ENCODE peak calls at places on chromosomes 1 and 21, in four cellular contexts. V, E, O and T are unnamed samples. For H3K27me3, the result is how much of the 10 kb centered on the place peaks cover.

GRCh38 chr1:156936721-156937220 is 16.3 kb downstream of the LRRC71 start:
- DNase-seq in V (no peak), E (no peak), O (no peak), T (no peak)

GRCh38 chr21:28587748-28588147 is 404.9 kb downstream of the LTN1 start:
- DNase-seq in V (no peak), E (no peak), O (no peak), T (peak)

GRCh38 chr1:29330856-29331255 is 94.5 kb downstream of the PTPRU start:
- DNase-seq in V (no peak), E (no peak), O (no peak), T (no peak)

GRCh38 chr1:207019161-207019560 is 13.4 kb downstream of the C1orf116 start:
- DNase-seq in V (no peak), E (no peak), O (no peak), T (no peak)

GRCh38 chr1:150165622-150166612 is 16.2 kb downstream of the PLEKHO1 start:
- DNase-seq in V (peak), E (peak), O (no peak), T (no peak)

GRCh38 chr21:39611547-39612190 is 1.1 kb upstream of the B3GALT5 start:
- DNase-seq in V (no peak), E (no peak), O (no peak), T (no peak)

GRCh38 chr21:44907225-44907965 is 13.3 kb downstream of the ITGB2 start:
- DNase-seq in V (no peak), E (no peak), O (no peak), T (no peak)

GRCh38 chr1:52792002-52792401 is 50.6 kb upstream of the ZYG11A start:
- DNase-seq in V (no peak), E (peak), O (no peak), T (no peak)

GRCh38 chr21:36141513-36141925 is 6.6 kb downstream of the CBR3 start:
- DNase-seq in V (peak), E (peak), O (peak), T (no peak)

GRCh38 chr1:169590932-169591331 is 4.7 kb upstream of the F5 start:
- DNase-seq in V (no peak), E (no peak), O (no peak), T (no peak)

GRCh38 chr1:145992958-145993617 is 3.3 kb downstream of the TXNIP start:
- DNase-seq in V (no peak), E (no peak), O (no peak), T (no peak)

GRCh38 chr1:16903458-16903796 is 7.6 kb downstream of the RNU1-2 start:
- DNase-seq in V (no peak), E (no peak), O (no peak), T (no peak)

GRCh38 chr1:156911587-156912298 is 8.7 kb upstream of the LRRC71 start:
- DNase-seq in V (no peak), E (no peak), O (no peak), T (no peak)

GRCh38 chr1:110393286-110393685 is 2.5 kb upstream of the SLC16A4 start:
- DNase-seq in V (no peak), E (no peak), O (no peak), T (no peak)

GRCh38 chr1:243325305-243325890 is 69.6 kb downstream of the SDCCAG8 start:
- DNase-seq in V (peak), E (peak), O (peak), T (no peak)

GRCh38 chr21:44656868-44657267 is 864 bp upstream of the KRTAP12-3 start:
- DNase-seq in V (no peak), E (no peak), O (no peak), T (no peak)

GRCh38 chr1:245860681-245861552 is 646.2 kb downstream of the SMYD3 start:
- DNase-seq in V (no peak), E (peak), O (peak), T (no peak)

GRCh38 chr1:37399205-37399604 is 75.2 kb upstream of the ZC3H12A start:
- DNase-seq in V (no peak), E (no peak), O (no peak), T (no peak)

GRCh38 chr1:161848676-161849075 is 82.6 kb downstream of the ATF6 start:
- DNase-seq in V (no peak), E (no peak), O (no peak), T (no peak)

GRCh38 chr1:160625321-160625720 is 21.5 kb downstream of the SLAMF1 start:
- DNase-seq in V (no peak), E (no peak), O (no peak), T (no peak)

GRCh38 chr1:1554926-1555915 is 14.8 kb upstream of the TMEM240 start:
- DNase-seq in V (no peak), E (peak), O (peak), T (no peak)

GRCh38 chr1:16243936-16244649 is 7.1 kb upstream of the CPLANE2 start:
- DNase-seq in V (peak), E (peak), O (peak), T (no peak)

GRCh38 chr1:54826226-54826816 is 25.2 kb upstream of the TTC22 start:
- DNase-seq in V (no peak), E (no peak), O (no peak), T (no peak)

GRCh38 chr21:44749759-44750674 is 38.6 kb upstream of the TSPEAR start:
- DNase-seq in V (no peak), E (no peak), O (no peak), T (no peak)

GRCh38 chr1:210736681-210737080 is 397.3 kb downstream of the KCNH1 start:
- DNase-seq in V (no peak), E (no peak), O (no peak), T (no peak)

GRCh38 chr1:31376374-31377134 is 3.7 kb upstream of the FABP3 start:
- DNase-seq in V (no peak), E (peak), O (peak), T (peak)

GRCh38 chr1:8015036-8015808 is 10.9 kb downstream of the ERRFI1 start:
- DNase-seq in V (peak), E (peak), O (peak), T (peak)

GRCh38 chr1:46179138-46180081 is 3.1 kb upstream of the P3R3URF start:
- DNase-seq in V (peak), E (peak), O (peak), T (no peak)

GRCh38 chr1:83920320-83920719 is 78.6 kb downstream of the TTLL7 start:
- DNase-seq in V (no peak), E (no peak), O (no peak), T (no peak)

GRCh38 chr1:84693774-84694173 is 3.5 kb upstream of the SSX2IP start:
- DNase-seq in V (no peak), E (no peak), O (no peak), T (no peak)

GRCh38 chr1:64309468-64309867 is 106.0 kb downstream of the UBE2U start:
- DNase-seq in V (no peak), E (no peak), O (no peak), T (no peak)
- H3K27me3 ChIP-seq in V (under half), E (under half), O (under half), T (under half)

DNA sequence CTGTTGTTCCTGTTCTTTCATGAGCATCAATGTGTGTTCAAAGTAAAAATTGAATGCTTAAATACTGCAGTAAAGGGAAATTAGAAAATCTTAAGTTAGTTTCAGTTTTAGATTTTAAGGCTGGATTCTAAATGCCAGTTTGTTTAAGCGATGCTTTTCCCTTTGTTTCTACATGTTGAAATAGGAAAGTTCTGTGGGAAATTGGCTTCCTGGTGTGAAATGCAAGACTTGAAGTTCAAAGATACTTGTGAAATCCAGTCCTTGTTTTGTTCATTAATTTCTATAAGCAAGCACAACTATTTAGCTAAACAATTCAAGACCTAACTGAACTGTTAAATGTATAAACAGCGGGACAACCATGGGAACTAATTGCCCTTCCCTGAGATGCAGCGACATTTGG is 149.1 kb downstream of the LYPLAL1 start:
- DNase-seq in V (no peak), E (no peak), O (no peak), T (no peak)
- H3K27me3 ChIP-seq in V (under half), E (under half), O (half or more), T (under half)

GRCh38 chr1:20366766-20367602 is 76.3 kb downstream of the VWA5B1 start:
- DNase-seq in V (no peak), E (peak), O (peak), T (no peak)
- H3K27me3 ChIP-seq in V (under half), E (under half), O (half or more), T (under half)

GRCh38 chr1:214977133-214977532 is 105.4 kb upstream of the KCNK2 start:
- DNase-seq in V (no peak), E (no peak), O (no peak), T (no peak)

GRCh38 chr1:214976665-214977064 is 105.9 kb upstream of the KCNK2 start:
- DNase-seq in V (no peak), E (no peak), O (no peak), T (no peak)

GRCh38 chr1:214977700-214978374 is 104.7 kb upstream of the KCNK2 start:
- DNase-seq in V (no peak), E (no peak), O (no peak), T (no peak)

GRCh38 chr1:214980931-214981330 is 101.6 kb upstream of the KCNK2 start:
- DNase-seq in V (no peak), E (no peak), O (no peak), T (no peak)

DNA sequence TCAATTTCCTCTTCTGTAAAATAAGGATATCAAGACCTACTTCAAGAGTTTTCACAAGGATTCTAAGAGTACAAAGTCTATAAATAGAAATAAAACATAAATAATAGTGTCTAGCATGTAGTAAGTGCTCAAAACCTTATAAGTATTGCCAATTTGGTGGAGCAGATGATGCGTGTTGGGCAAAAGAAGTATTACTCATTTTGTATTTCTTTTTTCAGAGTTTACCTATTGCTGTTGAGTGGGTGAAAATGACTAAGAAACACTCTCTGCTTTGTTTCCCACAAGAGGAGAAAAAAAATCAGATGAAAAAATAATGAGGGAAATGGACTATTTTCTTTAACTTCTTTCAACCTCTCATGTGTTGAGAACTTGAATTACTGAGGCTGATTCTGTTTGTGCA is 103.3 kb upstream of the KCNK2 start:
- DNase-seq in V (no peak), E (no peak), O (no peak), T (no peak)
- H3K27me3 ChIP-seq in V (under half), E (under half), O (under half), T (under half)

GRCh38 chr21:35059742-35060141 is 10.6 kb upstream of the RUNX1 start:
- DNase-seq in V (no peak), E (no peak), O (peak), T (no peak)

GRCh38 chr21:35058058-35058457 is 9.0 kb upstream of the RUNX1 start:
- DNase-seq in V (no peak), E (no peak), O (no peak), T (no peak)

GRCh38 chr21:35063428-35064172 is 14.5 kb upstream of the RUNX1 start:
- DNase-seq in V (no peak), E (no peak), O (peak), T (no peak)

GRCh38 chr21:35057428-35057827 is 8.3 kb upstream of the RUNX1 start:
- DNase-seq in V (no peak), E (no peak), O (no peak), T (no peak)

DNA sequence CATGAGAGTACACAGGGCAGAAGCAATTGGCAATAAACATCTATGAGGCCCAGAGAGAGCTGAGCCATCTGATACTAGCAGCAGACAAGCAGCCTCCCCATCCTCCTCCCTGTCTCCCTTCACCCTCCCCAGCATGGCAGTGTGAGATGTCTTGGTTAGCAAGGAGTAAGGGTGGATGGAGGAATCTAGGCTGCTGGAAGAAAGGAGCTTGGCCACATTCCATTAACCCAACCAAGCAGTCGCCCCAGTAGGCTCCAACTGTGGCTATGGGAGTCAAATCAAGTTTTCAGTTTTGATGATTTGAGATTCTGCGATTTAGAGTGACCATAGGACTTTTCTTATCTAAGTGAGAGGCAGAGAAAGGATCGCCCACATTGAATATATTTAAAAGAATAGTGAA is 12.9 kb upstream of the RUNX1 start:
- DNase-seq in V (no peak), E (no peak), O (no peak), T (no peak)
- H3K27me3 ChIP-seq in V (under half), E (under half), O (under half), T (under half)

DNA sequence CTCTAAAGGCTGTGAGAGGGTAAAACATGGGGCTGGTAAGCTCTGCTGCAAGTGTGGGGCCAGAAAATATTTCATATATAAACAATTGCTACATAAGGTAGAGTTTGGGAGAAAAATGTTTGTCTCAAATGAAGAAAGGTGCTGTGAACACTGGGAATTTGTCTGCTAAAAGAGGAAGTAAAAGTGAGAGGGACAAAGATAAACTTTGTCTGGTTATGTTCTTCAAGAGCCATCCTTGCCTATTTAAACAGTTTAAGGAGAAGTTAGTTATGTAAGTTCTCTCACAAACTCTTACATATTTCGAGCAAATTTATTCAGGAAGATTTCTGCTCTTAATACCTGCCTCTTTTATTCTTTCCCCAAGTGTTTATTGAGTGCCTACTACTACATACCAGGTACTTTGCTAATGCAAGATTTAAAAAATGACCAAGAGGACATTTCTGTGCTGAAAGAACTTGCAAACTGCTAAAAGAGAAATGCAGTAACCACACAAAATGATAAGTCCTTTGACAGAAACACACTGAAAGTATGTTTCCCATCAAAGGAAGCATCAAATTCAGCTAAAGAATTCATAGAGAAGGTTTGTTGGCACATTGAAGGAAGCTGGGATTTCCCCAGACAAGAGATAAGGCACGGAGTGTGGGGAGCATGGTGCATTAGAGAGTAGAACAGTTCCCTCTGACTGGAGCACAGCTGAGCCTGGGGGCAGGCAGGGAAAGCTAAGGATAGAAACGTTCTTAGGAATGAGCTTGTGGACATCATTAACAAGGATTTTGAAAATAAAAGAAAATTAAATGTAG is 549.1 kb downstream of the PTBP2 start:
- DNase-seq in V (no peak), E (peak), O (no peak), T (peak)
- H3K27me3 ChIP-seq in V (under half), E (under half), O (under half), T (under half)

DNA sequence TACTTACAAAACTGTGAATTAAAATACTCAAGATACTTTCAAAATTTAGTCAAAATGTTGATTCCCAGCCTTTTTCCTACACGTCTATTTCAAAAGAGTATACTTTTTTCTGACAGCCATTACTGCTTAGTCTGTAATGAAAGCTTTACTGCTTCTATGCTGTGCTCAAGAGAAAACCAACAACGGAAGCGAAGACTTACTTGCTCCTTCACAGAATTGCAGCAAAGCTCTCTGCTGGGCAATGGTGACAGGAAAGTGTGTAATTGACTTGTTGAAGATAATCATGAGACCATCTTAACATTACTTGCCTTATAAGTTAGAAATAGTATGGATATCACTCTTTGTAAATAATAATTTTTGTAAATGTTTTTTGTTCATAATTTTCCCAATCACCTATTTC is 1.7 kb upstream of the DYNLT5 start:
- DNase-seq in V (no peak), E (no peak), O (no peak), T (no peak)
- H3K27me3 ChIP-seq in V (under half), E (under half), O (half or more), T (under half)

GRCh38 chr1:220943319-220943718 is 64.1 kb downstream of the HLX start:
- DNase-seq in V (no peak), E (no peak), O (no peak), T (no peak)
- H3K27me3 ChIP-seq in V (under half), E (under half), O (under half), T (under half)

GRCh38 chr1:203306089-203306969 is 1.0 kb downstream of the BTG2 start:
- DNase-seq in V (peak), E (peak), O (peak), T (peak)

GRCh38 chr1:203304391-203304918 is 864 bp upstream of the BTG2 start:
- DNase-seq in V (no peak), E (no peak), O (no peak), T (no peak)

GRCh38 chr1:203304919-203305808 is at the start of gene BTG2:
- DNase-seq in V (peak), E (peak), O (peak), T (peak)

GRCh38 chr1:203306970-203307541 is 1.7 kb downstream of the BTG2 start:
- DNase-seq in V (peak), E (no peak), O (no peak), T (no peak)

DNA sequence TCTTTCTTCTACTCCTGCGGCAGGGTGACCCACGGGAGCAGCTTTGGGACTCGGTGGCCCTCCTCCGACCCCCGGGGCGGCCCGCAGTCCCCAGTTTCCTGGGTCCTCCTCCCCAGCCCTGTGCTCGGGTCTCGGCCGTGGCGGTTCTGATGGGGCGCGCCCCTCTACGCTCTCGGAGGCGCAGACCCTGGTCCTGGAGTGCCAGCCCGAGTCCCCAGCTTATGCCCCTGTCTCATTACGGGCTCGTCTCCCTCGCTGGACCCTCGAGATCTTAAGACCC is 430 bp downstream of the BTG2 start:
- DNase-seq in V (no peak), E (no peak), O (no peak), T (no peak)
- H3K27me3 ChIP-seq in V (under half), E (under half), O (under half), T (under half)